ENCODE peak calls at places on chromosomes 4 and X, in seven cellular contexts. Q is lower lobe of right lung, C is aorta, N is A549, H is GM23338, S is heart left ventricle, B is heart right ventricle. V is an unnamed sample.

GRCh38 chrX:100410083-100410590 is at the start of gene PCDH19:
- DNase-seq in S (peak), Q (peak), N (peak), H (peak), B (peak), C (peak), V (no peak)

GRCh38 chr4:163610642-163611041 is 116.2 kb downstream of the TMA16 start:
- DNase-seq in S (no peak), Q (no peak), H (peak), C (peak), N (no peak), B (no peak), V (no peak)

GRCh38 chr4:74258949-74259348 is 49.3 kb upstream of the EPGN start:
- DNase-seq in B (no peak), H (no peak), S (peak), N (no peak), Q (no peak), C (no peak), V (no peak)

GRCh38 chrX:56343664-56344063 is 111.5 kb downstream of the KLF8 start:
- DNase-seq in S (no peak), H (no peak), B (no peak), Q (no peak), C (no peak), N (no peak), V (no peak)

GRCh38 chrX:40245411-40246140 is 147.8 kb upstream of the BCOR start:
- DNase-seq in C (peak), Q (no peak), S (no peak), N (no peak), B (no peak), H (no peak), V (no peak)

GRCh38 chr4:137755033-137755471 is 222.8 kb upstream of the PCDH18 start:
- DNase-seq in H (no peak), C (no peak), N (peak), Q (no peak), B (no peak), S (no peak), V (peak)

GRCh38 chr4:124092101-124093057 is 620.2 kb downstream of the ANKRD50 start:
- DNase-seq in N (no peak), S (no peak), Q (no peak), H (no peak), B (no peak), C (no peak), V (no peak)

GRCh38 chr4:8084712-8085490 is 73.7 kb downstream of the ABLIM2 start:
- DNase-seq in B (no peak), C (no peak), S (no peak), H (no peak), N (no peak), Q (no peak), V (no peak)

GRCh38 chr4:26238782-26239647 is 81.8 kb upstream of the RBPJ start:
- DNase-seq in N (no peak), H (peak), S (no peak), Q (no peak), B (no peak), C (no peak), V (no peak)

GRCh38 chr4:67765401-67765800 is 11.2 kb upstream of the GNRHR start:
- DNase-seq in S (no peak), Q (no peak), B (no peak), N (no peak), C (no peak), H (no peak), V (no peak)

GRCh38 chr4:121034010-121034409 is 38.3 kb downstream of the NDNF start:
- DNase-seq in B (no peak), S (no peak), H (no peak), Q (no peak), C (no peak), N (no peak), V (no peak)

GRCh38 chrX:129738466-129739308 is at the start of gene XPNPEP2:
- DNase-seq in C (no peak), B (peak), N (no peak), Q (no peak), H (peak), S (peak), V (no peak)

GRCh38 chr4:103994059-103994458 is 274.3 kb upstream of the TACR3 start:
- DNase-seq in B (no peak), Q (no peak), H (peak), S (no peak), C (no peak), N (peak), V (no peak)

GRCh38 chr4:10204401-10205058 is 87.9 kb upstream of the WDR1 start:
- DNase-seq in N (no peak), Q (no peak), B (peak), S (no peak), C (no peak), H (no peak), V (no peak)

GRCh38 chrX:38816158-38816557 is 14.9 kb downstream of the MID1IP1 start:
- DNase-seq in Q (no peak), N (no peak), H (no peak), S (no peak), C (no peak), B (no peak), V (no peak)

GRCh38 chr4:10590896-10591295 is 93.7 kb downstream of the CLNK start:
- DNase-seq in N (no peak), S (no peak), B (no peak), H (no peak), C (no peak), Q (no peak), V (no peak)

GRCh38 chr4:142404191-142404611 is 441.9 kb downstream of the INPP4B start:
- DNase-seq in Q (no peak), H (no peak), N (peak), B (peak), S (peak), C (peak), V (no peak)

GRCh38 chrX:42515939-42516338 is 262.0 kb downstream of the PPP1R2C start:
- DNase-seq in S (no peak), Q (no peak), H (no peak), B (no peak), C (no peak), N (no peak), V (no peak)

GRCh38 chr4:116217781-116218180 is 867.6 kb downstream of the TRAM1L1 start:
- DNase-seq in S (no peak), Q (no peak), H (no peak), B (no peak), C (no peak), N (no peak), V (no peak)

GRCh38 chr4:7727727-7728126 is 211.9 kb downstream of the AFAP1 start:
- DNase-seq in H (no peak), C (no peak), N (no peak), S (no peak), B (no peak), Q (no peak), V (no peak)

GRCh38 chr4:172596206-172596605 is 572.4 kb upstream of the GALNT7 start:
- DNase-seq in S (no peak), N (peak), B (no peak), Q (no peak), H (peak), C (no peak), V (no peak)

GRCh38 chrX:148588649-148589310 is 88.4 kb downstream of the AFF2 start:
- DNase-seq in S (no peak), N (no peak), Q (no peak), H (no peak), C (no peak), B (no peak), V (no peak)

GRCh38 chr4:37976513-37976912 is 16.3 kb downstream of the PTTG2 start:
- DNase-seq in H (no peak), S (no peak), N (no peak), C (no peak), Q (no peak), B (no peak), V (no peak)

GRCh38 chr4:35250771-35251170 is 993.5 kb downstream of the ARAP2 start:
- DNase-seq in S (no peak), Q (no peak), N (no peak), H (no peak), C (no peak), B (no peak), V (no peak)

GRCh38 chrX:74911494-74911893 is 13.8 kb downstream of the NEXMIF start:
- DNase-seq in Q (no peak), S (no peak), C (no peak), N (no peak), B (no peak), H (no peak), V (no peak)

GRCh38 chrX:44224760-44225159 is 118.7 kb downstream of the EFHC2 start:
- DNase-seq in H (no peak), C (no peak), Q (no peak), S (no peak), N (no peak), B (no peak), V (no peak)

GRCh38 chrX:3501833-3502535 is 155.5 kb upstream of the MXRA5 start:
- DNase-seq in B (no peak), H (no peak), S (peak), N (no peak), C (no peak), Q (no peak), V (no peak)

GRCh38 chrX:114073926-114074325 is 510.0 kb upstream of the HTR2C start:
- DNase-seq in C (no peak), N (no peak), H (no peak), S (no peak), Q (no peak), B (no peak), V (no peak)

GRCh38 chr4:10656988-10657387 is 27.6 kb downstream of the CLNK start:
- DNase-seq in H (no peak), S (no peak), Q (no peak), N (no peak), C (no peak), B (no peak), V (peak)

GRCh38 chrX:20159811-20160385 is 18.3 kb upstream of the EIF1AX start:
- DNase-seq in H (no peak), B (no peak), S (no peak), N (no peak), C (no peak), Q (no peak), V (no peak)

GRCh38 chrX:133985164-133986007 is at the start of gene GPC3:
- DNase-seq in C (peak), B (peak), Q (peak), H (peak), N (peak), S (peak), V (no peak)

GRCh38 chr4:46146993-46147392 is 23.1 kb upstream of the GABRG1 start:
- DNase-seq in Q (no peak), C (no peak), B (no peak), H (peak), N (no peak), S (no peak), V (no peak)

GRCh38 chr4:40548256-40548655 is 81.4 kb downstream of the RBM47 start:
- DNase-seq in C (no peak), B (no peak), H (no peak), N (no peak), S (no peak), Q (no peak), V (no peak)
- H3K27ac ChIP-seq in C (no peak), B (no peak), H (no peak), N (peak), S (no peak), Q (no peak), V (no peak)

GRCh38 chr4:83320548-83320947 is 14.1 kb downstream of the HPSE start:
- DNase-seq in C (peak), S (peak), H (no peak), N (no peak), Q (peak), B (peak), V (no peak)
- H3K27ac ChIP-seq in C (no peak), S (no peak), H (no peak), N (no peak), Q (no peak), B (no peak), V (peak)

GRCh38 chrX:111102636-111103035 is 6.6 kb downstream of the PAK3 start:
- DNase-seq in H (no peak), Q (no peak), C (no peak), B (no peak), S (no peak), N (no peak), V (no peak)

GRCh38 chrX:111098874-111099273 is 2.9 kb downstream of the PAK3 start:
- DNase-seq in Q (peak), C (peak), N (peak), B (peak), S (no peak), H (peak), V (no peak)

GRCh38 chrX:111103246-111103645 is 7.3 kb downstream of the PAK3 start:
- DNase-seq in C (no peak), Q (no peak), H (no peak), S (no peak), B (no peak), N (no peak), V (no peak)

GRCh38 chrX:111100191-111100590 is 4.2 kb downstream of the PAK3 start:
- DNase-seq in B (no peak), Q (no peak), N (peak), C (no peak), S (no peak), H (peak), V (no peak)

DNA sequence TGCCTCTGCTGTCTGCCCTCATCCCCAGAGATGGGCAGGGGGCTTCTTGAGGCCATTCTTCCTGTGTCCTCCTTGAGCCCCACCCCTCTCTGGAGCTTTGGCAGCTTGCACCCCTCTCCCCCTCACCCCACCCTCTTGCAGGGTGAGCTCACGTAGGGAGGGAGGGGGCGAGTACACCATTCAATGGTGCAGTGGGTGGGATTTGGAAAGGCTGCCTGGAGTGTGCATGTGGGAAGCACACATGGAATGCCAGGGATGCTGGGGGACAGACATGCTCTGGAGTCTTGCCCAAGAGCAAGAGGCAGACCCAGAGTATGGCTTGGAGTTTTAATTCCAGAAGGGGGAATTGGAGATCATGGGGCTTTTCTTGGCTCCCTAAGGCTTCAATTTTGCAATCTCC is 5.6 kb downstream of the PAK3 start:
- DNase-seq in H (no peak), S (no peak), C (no peak), Q (no peak), B (no peak), N (no peak), V (no peak)
- H3K27ac ChIP-seq in H (no peak), S (no peak), C (no peak), Q (no peak), B (no peak), N (no peak), V (no peak)

GRCh38 chrX:72133851-72134546 is 2.3 kb upstream of the RTL5 start:
- DNase-seq in B (no peak), C (no peak), H (no peak), S (no peak), N (no peak), Q (no peak), V (no peak)
- H3K27ac ChIP-seq in B (no peak), C (no peak), H (no peak), S (no peak), N (no peak), Q (no peak), V (no peak)

DNA sequence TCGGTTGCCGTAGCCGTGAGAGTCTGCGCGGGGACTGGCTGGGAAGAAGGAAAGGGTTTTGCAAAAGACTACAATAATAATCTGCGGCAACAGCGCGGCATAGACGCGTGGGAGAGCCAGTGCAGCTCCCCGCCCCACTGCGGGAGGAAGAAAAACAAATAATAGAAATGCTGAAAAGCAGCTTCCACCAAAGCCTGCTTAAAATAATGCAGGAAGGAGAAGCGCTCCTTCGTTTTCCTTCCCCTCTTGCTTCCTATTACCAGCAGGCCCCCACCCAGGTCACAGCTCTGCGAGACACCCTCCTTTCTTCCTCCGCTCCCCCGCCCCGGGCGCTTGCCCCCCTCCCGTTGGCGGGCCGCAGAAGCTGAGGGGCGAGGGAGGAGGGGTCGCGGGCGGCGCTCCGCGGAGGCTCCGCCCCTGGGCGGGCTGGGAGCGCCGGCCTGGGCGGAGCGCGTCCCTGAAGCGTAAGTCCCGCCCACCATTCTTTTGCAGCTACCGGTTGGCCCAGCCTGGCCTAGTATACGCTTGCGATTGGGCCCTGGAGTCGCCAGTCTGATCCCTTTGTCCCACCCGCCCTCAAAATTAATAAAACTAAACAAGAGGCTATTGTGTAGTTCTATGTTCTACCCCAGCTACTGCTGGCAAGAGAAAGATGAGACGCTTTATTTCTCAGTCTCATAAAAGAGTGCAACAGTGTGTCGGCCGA is 636 bp upstream of the AMOT start:
- DNase-seq in B (peak), N (peak), C (peak), S (peak), H (peak), Q (peak), V (no peak)
- H3K27ac ChIP-seq in B (peak), N (peak), C (peak), S (peak), H (no peak), Q (peak), V (no peak)

GRCh38 chr4:53703267-53703655 is 112.0 kb upstream of the LNX1 start:
- DNase-seq in H (no peak), S (no peak), C (no peak), N (no peak), B (no peak), Q (no peak), V (no peak)

GRCh38 chr4:53705972-53706371 is 114.7 kb upstream of the LNX1 start:
- DNase-seq in C (no peak), B (no peak), S (no peak), Q (no peak), N (no peak), H (no peak), V (no peak)

GRCh38 chr4:53702334-53703266 is 111.3 kb upstream of the LNX1 start:
- DNase-seq in C (peak), N (peak), S (peak), Q (peak), B (peak), H (peak), V (no peak)

GRCh38 chr4:53705151-53705764 is 114.0 kb upstream of the LNX1 start:
- DNase-seq in Q (no peak), H (no peak), N (no peak), B (no peak), C (no peak), S (no peak), V (no peak)

GRCh38 chr4:53704329-53704728 is 113.0 kb upstream of the LNX1 start:
- DNase-seq in B (no peak), N (no peak), Q (no peak), S (no peak), H (no peak), C (no peak), V (no peak)
- H3K27ac ChIP-seq in B (no peak), N (no peak), Q (no peak), S (no peak), H (no peak), C (no peak), V (no peak)

DNA sequence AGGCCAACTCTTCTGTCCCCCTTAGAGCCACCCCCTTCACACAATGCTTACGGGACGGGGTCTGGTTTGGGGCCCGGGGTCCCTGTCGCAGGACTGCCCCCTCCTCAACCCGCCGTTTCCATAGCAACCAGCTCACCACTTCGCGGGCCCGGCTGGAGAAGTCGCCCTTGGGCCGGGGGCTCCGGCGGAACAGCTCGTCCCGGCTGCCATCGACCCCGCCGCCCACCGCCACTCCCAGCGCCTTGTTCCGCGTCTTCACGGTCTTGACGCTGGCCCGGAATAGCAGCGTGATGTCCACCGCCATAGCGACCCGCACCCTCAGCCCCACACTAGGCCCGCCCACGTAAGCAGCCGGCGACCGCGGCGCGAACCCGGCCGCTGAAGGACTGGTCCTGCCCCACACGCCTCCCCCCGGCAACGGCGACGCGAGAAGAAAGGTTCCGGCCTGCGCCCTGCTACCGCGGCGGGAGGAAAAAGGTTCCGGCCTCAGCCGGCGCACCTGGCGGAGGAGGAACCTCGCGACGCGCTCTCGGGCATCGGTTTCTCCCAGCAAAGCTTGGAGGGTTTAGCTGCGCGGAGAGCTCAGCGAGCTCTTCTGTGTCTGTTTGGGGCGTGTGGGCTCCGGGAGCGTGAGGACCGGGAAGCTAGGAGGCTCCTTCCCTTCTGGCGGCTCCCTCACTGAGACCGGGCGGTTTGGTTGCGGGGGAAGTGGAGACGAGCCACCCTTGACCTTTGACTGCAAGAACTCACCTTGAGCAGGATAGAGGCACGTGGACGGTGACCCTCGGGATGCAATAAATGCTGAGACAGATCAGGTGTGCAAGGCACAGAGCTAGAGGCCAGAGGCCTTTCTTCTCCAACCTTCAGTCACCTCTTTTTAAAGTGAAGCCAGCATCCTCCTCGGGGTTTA is at the start of gene STX18:
- DNase-seq in S (peak), B (peak), N (peak), H (peak), Q (peak), C (peak), V (peak)
- H3K27ac ChIP-seq in S (peak), B (peak), N (peak), H (peak), Q (peak), C (peak), V (peak)

DNA sequence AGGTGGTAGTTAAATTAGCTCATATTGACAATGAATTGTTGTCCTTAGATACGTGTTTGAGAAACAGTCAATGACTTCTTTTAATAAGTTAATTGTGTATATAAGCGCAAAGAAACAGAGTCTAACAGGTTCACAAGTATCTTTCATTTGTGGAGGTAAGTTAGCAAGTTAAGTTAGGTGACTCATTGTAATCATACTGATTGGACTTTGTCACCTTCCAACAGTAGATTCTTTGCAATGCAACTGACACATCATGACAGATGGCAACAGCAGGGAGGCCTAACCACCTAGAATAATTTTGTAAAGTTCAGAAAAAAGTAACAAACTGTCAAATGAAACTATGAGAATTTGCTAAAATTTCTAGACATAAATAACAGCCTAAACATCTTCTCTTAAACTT is 207.6 kb upstream of the PITX2 start:
- DNase-seq in H (no peak), B (no peak), S (no peak), C (no peak), N (no peak), Q (no peak), V (no peak)
- H3K27ac ChIP-seq in H (no peak), B (no peak), S (no peak), C (no peak), N (no peak), Q (no peak), V (no peak)

GRCh38 chr4:71231753-71232420 is 106.9 kb upstream of the SLC4A4 start:
- DNase-seq in Q (no peak), H (peak), N (no peak), C (no peak), B (no peak), S (no peak), V (no peak)
- H3K27ac ChIP-seq in Q (no peak), H (no peak), N (no peak), C (peak), B (peak), S (peak), V (no peak)

V was measured in epithelial cell of prostate.